ENCODE peak calls at places on chromosome 1, in six cellular contexts. B, L, Q, V, W and H are unnamed samples.

GRCh38 chr1:224109981-224110380 is 3.9 kb upstream of the FBXO28 start:
- DNase-seq in B (no peak), L (no peak), Q (no peak), V (no peak), W (no peak), H (no peak)

GRCh38 chr1:178541829-178542553 is 29.1 kb downstream of the TEX35 start:
- DNase-seq in B (peak; percentile 38), L (peak; percentile 88), Q (peak; percentile 83), V (peak; percentile 89), W (no peak), H (peak; percentile 69)

GRCh38 chr1:204842892-204843291 is 27.8 kb upstream of the NFASC start:
- DNase-seq in B (no peak), L (no peak), Q (peak; percentile 30), V (no peak), W (no peak), H (no peak)

GRCh38 chr1:87115317-87115885 is 201.0 kb downstream of the HS2ST1 start:
- DNase-seq in B (no peak), L (no peak), Q (no peak), V (no peak), W (no peak), H (no peak)

GRCh38 chr1:22739648-22740385 is 29.2 kb downstream of the EPHB2 start:
- DNase-seq in B (peak; percentile 65), L (no peak), Q (peak; percentile 23), V (no peak), W (no peak), H (no peak)

GRCh38 chr1:87684786-87685185 is 356.1 kb downstream of the LMO4 start:
- DNase-seq in B (no peak), L (no peak), Q (peak; percentile 12), V (no peak), W (no peak), H (peak; percentile 11)

GRCh38 chr1:246959944-246960693 is 28.4 kb upstream of the AHCTF1 start:
- DNase-seq in B (peak; percentile 20), L (no peak), Q (no peak), V (no peak), W (no peak), H (no peak)

GRCh38 chr1:33624991-33625870 is 152.8 kb downstream of the ZSCAN20 start:
- DNase-seq in B (peak; percentile 87), L (peak; percentile 3), Q (no peak), V (no peak), W (no peak), H (peak; percentile 46)

GRCh38 chr1:93753766-93754763 is 72.4 kb upstream of the BCAR3 start:
- DNase-seq in B (no peak), L (peak; percentile 75), Q (no peak), V (no peak), W (no peak), H (no peak)

GRCh38 chr1:155079487-155080249 is 1.0 kb downstream of the EFNA3 start:
- DNase-seq in B (peak; percentile 47), L (no peak), Q (peak; percentile 38), V (peak; percentile 78), W (peak; percentile 67), H (no peak)

GRCh38 chr1:155082301-155082940 is 3.8 kb downstream of the EFNA3 start:
- DNase-seq in B (no peak), L (no peak), Q (peak; percentile 64), V (peak; percentile 78), W (peak; percentile 61), H (no peak)

GRCh38 chr1:155079210-155079486 is 511 bp downstream of the EFNA3 start:
- DNase-seq in B (no peak), L (no peak), Q (no peak), V (no peak), W (no peak), H (no peak)

GRCh38 chr1:155081472-155082300 is 3.0 kb downstream of the EFNA3 start:
- DNase-seq in B (no peak), L (no peak), Q (peak; percentile 54), V (peak; percentile 78), W (peak; percentile 56), H (no peak)

GRCh38 chr1:155080250-155081228 is 1.9 kb downstream of the EFNA3 start:
- DNase-seq in B (peak; percentile 69), L (no peak), Q (peak; percentile 54), V (peak; percentile 78), W (peak; percentile 62), H (peak; percentile 98)
- H3K4me1 ChIP-seq in B (peaks cover 80% of the 10 kb centered on the region), L (peaks cover 69% of the 10 kb centered on the region), Q (peaks cover 58% of the 10 kb centered on the region), V (peaks cover 48% of the 10 kb centered on the region), W (no peaks in the 10 kb centered on the region), H (peaks cover 25% of the 10 kb centered on the region)

DNA sequence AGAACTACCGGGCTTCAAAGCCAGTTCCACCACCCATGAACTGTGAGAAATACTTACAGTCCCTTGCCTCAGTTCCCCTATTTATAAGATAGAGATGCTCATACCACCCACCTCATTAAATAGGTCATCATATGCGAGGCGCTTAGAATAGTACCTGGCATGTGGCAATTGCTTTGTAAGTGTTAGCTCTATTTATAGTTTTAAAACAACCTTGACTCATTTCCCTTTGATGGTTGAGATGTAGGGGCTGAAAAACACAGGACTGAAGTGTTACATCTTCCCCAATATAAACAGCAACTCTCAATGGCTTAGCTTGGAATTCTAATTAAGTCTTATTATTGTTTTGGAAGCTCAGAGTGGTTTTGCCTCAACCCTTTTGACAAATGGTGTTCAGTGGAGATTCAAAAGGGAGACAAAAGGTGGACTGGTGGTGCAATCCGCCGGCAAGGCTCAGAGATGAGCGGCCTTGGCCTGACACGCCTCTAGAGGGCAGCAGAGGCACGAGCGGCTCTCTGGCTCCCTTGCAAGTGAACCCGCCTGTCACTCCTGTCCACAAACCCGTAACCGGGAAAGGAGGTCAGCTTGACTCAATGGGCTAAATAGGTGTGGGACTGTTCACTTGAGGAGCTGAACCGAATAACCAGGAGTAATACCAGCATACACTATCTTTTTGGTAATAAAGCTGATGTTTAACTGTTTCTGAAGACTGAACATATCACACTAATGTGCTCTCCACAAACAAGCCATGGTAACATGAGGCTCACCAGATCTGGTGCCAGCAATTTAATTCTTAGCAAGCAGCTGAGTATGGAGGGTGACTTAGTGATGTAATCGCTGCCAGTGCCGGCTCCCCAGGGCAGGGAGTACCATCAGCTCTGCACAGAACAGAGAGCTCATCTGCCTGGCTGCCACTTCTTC is 19.5 kb upstream of the SMYD2 start:
- DNase-seq in B (peak; percentile 77), L (peak; percentile 52), Q (peak; percentile 83), V (peak; percentile 94), W (peak; percentile 88), H (peak; percentile 80)
- TF ChIP-seq CTCF in B (peak; percentile 97), L (peak; percentile 98), Q (peak; percentile 83), V (peak; percentile 93), W (peak; percentile 86), H (peak; percentile 94)

GRCh38 chr1:244836598-244836997 is 1.1 kb downstream of the COX20 start:
- DNase-seq in B (no peak), L (no peak), Q (no peak), V (no peak), W (no peak), H (no peak)

GRCh38 chr1:244834596-244835275 is 722 bp upstream of the COX20 start:
- DNase-seq in B (no peak), L (peak; percentile 91), Q (peak; percentile 88), V (peak; percentile 98), W (peak; percentile 94), H (peak; percentile 83)

GRCh38 chr1:244836135-244836521 is 670 bp downstream of the COX20 start:
- DNase-seq in B (peak; percentile 58), L (peak; percentile 13), Q (no peak), V (no peak), W (no peak), H (peak; percentile 44)

GRCh38 chr1:244835276-244836134 is at the start of gene COX20:
- DNase-seq in B (peak; percentile 95), L (peak; percentile 88), Q (peak; percentile 92), V (peak; percentile 96), W (peak; percentile 96), H (peak; percentile 96)

GRCh38 chr1:244833734-244834595 is 1.5 kb upstream of the COX20 start:
- DNase-seq in B (peak; percentile 64), L (peak; percentile 98), Q (peak; percentile 65), V (peak; percentile 87), W (peak; percentile 77), H (peak; percentile 79)
- TF ChIP-seq POLR2AphosphoS5 in B (peak; percentile 51), L (peak; percentile 66), Q (no peak), V (no peak), W (peak; percentile 13), H (no peak)

DNA sequence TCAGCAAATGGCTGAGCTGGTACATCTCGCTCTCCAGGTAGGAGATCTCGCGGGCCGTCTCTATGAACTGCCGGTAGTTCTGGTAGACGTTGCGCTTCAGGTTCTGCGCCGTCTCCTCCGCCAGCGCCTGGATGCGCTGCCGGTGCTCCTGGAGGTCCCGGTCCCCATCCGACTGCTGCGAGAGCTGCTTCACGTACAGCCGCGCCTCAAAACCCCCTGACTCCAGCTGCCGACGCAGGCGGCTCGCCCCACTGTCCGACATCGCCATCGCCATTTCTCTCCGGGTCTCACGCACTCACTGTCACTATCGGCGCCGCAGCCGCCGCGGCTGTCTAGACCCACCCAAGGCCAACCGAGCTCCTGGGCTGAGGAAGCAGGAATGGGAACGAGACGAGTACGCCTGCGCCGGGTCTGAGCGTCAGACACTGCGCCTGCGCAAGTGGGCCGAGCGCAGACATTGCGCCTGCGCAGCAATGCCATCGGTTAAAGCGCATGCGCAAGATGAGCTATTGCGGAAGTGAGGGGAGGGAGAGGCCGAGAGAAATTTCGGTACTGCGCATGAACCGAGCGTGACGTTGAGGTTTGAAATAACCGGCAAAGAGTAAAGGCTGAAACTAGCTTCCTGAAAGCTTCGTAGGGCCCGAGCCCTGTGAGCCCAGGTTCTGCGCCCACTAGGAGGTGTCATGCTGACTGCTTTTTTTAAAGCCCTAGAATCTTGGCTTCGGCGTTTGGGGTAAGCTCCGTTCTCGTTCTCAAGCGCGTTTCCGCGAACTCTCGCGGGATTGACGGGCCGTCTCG is at the start of gene EXOC8:
- DNase-seq in B (peak; percentile 99), L (peak; percentile 96), Q (peak; percentile 98), V (peak; percentile 98), W (peak; percentile 97), H (peak; percentile 96)
- H3K4me1 ChIP-seq in B (peaks cover 32% of the 10 kb centered on the region), L (peaks cover 42% of the 10 kb centered on the region), Q (peaks cover 53% of the 10 kb centered on the region), V (peaks cover 64% of the 10 kb centered on the region), W (no peaks in the 10 kb centered on the region), H (peaks cover 35% of the 10 kb centered on the region)

GRCh38 chr1:203638076-203638475 is 11.4 kb downstream of the ATP2B4 start:
- DNase-seq in B (no peak), L (no peak), Q (no peak), V (no peak), W (no peak), H (no peak)

GRCh38 chr1:203636306-203636705 is 9.7 kb downstream of the ATP2B4 start:
- DNase-seq in B (no peak), L (no peak), Q (no peak), V (no peak), W (peak; percentile 82), H (no peak)

GRCh38 chr1:203640117-203640516 is 13.5 kb downstream of the ATP2B4 start:
- DNase-seq in B (no peak), L (no peak), Q (no peak), V (no peak), W (peak; percentile 25), H (no peak)

GRCh38 chr1:203640723-203641523 is 14.3 kb downstream of the ATP2B4 start:
- DNase-seq in B (peak; percentile 37), L (no peak), Q (no peak), V (no peak), W (peak; percentile 33), H (no peak)

GRCh38 chr1:203638914-203639313 is 12.3 kb downstream of the ATP2B4 start:
- DNase-seq in B (peak; percentile 50), L (no peak), Q (no peak), V (no peak), W (peak; percentile 63), H (no peak)
- TF ChIP-seq CTCF in B (peak; percentile 14), L (no peak), Q (no peak), V (no peak), W (no peak), H (no peak)

GRCh38 chr1:17101261-17101660 is 18.0 kb downstream of the PADI2 start:
- DNase-seq in B (no peak), L (no peak), Q (no peak), V (no peak), W (no peak), H (no peak)
- TF ChIP-seq POLR2AphosphoS5 in B (no peak), L (no peak), Q (no peak), V (no peak), W (no peak), H (no peak)